ENCODE peak calls at places on chromosomes 11 and 22, in four cellular contexts. One of them, this sample, is unnamed.

GRCh38 chr11:75762885-75763284 is 5.7 kb upstream of the DGAT2 start:
- DNase-seq in heart left ventricle: no peak
- DNase-seq in mammary epithelial cell: no peak
- DNase-seq in lower lobe of right lung: no peak
- DNase-seq in this sample: no peak

GRCh38 chr11:84465040-84465439 is 1162.1 kb downstream of the DLG2 start:
- DNase-seq in heart left ventricle: no peak
- DNase-seq in mammary epithelial cell: no peak
- DNase-seq in lower lobe of right lung: no peak
- DNase-seq in this sample: peak

GRCh38 chr11:57527056-57527631 is 3.4 kb downstream of the TIMM10 start:
- DNase-seq in heart left ventricle: peak
- DNase-seq in mammary epithelial cell: peak
- DNase-seq in lower lobe of right lung: peak
- DNase-seq in this sample: peak

GRCh38 chr11:130313383-130314183 is 1.1 kb downstream of the ZBTB44 start:
- DNase-seq in heart left ventricle: no peak
- DNase-seq in mammary epithelial cell: peak
- DNase-seq in lower lobe of right lung: no peak
- DNase-seq in this sample: no peak

GRCh38 chr11:9787981-9788521 is 124.2 kb downstream of the SWAP70 start:
- DNase-seq in heart left ventricle: no peak
- DNase-seq in mammary epithelial cell: peak
- DNase-seq in lower lobe of right lung: no peak
- DNase-seq in this sample: no peak

GRCh38 chr22:26527167-26527566 is 14.9 kb upstream of the TFIP11 start:
- DNase-seq in heart left ventricle: no peak
- DNase-seq in mammary epithelial cell: no peak
- DNase-seq in lower lobe of right lung: no peak
- DNase-seq in this sample: no peak

GRCh38 chr11:95385577-95385976 is 154.6 kb upstream of the SESN3 start:
- DNase-seq in heart left ventricle: no peak
- DNase-seq in mammary epithelial cell: no peak
- DNase-seq in lower lobe of right lung: no peak
- DNase-seq in this sample: no peak

GRCh38 chr11:117883063-117883462 is 6.6 kb upstream of the FXYD6 start:
- DNase-seq in heart left ventricle: no peak
- DNase-seq in mammary epithelial cell: no peak
- DNase-seq in lower lobe of right lung: no peak
- DNase-seq in this sample: no peak

GRCh38 chr22:35437038-35437437 is 37.1 kb downstream of the MCM5 start:
- DNase-seq in heart left ventricle: no peak
- DNase-seq in mammary epithelial cell: no peak
- DNase-seq in lower lobe of right lung: no peak
- DNase-seq in this sample: no peak

DNA sequence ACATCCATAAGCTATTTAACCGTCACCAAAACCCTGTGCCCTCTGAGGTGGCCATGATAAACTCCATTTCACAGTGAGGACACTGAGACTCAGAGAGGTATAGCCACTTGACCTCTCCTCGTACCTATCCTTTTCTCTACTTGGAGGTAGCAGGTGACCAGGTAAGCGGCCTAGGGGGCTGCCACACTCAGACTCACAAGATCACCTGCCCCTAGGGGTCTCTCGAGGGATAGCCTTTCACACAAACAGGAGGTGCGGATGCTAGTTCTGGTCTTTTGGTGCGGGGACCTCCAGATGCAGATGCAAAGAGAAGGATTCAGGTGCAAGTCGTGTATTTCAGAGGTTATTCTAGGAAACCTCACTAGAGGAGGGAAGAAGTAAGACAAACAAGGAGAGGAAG is 14.6 kb downstream of the MS4A18 start:
- DNase-seq in heart left ventricle: no peak
- DNase-seq in mammary epithelial cell: no peak
- DNase-seq in lower lobe of right lung: no peak
- DNase-seq in this sample: no peak
- TF ChIP-seq CTCF in heart left ventricle: no peak
- TF ChIP-seq CTCF in mammary epithelial cell: no peak
- TF ChIP-seq CTCF in lower lobe of right lung: no peak
- TF ChIP-seq CTCF in this sample: no peak

GRCh38 chr11:33742249-33742851 is 6.1 kb upstream of the CD59 start:
- DNase-seq in heart left ventricle: no peak
- DNase-seq in mammary epithelial cell: no peak
- DNase-seq in lower lobe of right lung: no peak
- DNase-seq in this sample: no peak
- TF ChIP-seq CTCF in heart left ventricle: peak
- TF ChIP-seq CTCF in mammary epithelial cell: peak
- TF ChIP-seq CTCF in lower lobe of right lung: peak
- TF ChIP-seq CTCF in this sample: peak

GRCh38 chr22:37636186-37636948 is 3.1 kb upstream of the SH3BP1 start:
- DNase-seq in heart left ventricle: no peak
- DNase-seq in mammary epithelial cell: no peak
- DNase-seq in lower lobe of right lung: no peak
- DNase-seq in this sample: no peak
- TF ChIP-seq CTCF in heart left ventricle: no peak
- TF ChIP-seq CTCF in mammary epithelial cell: no peak
- TF ChIP-seq CTCF in lower lobe of right lung: no peak
- TF ChIP-seq CTCF in this sample: no peak

GRCh38 chr11:15594607-15595006 is 479.9 kb downstream of the INSC start:
- DNase-seq in heart left ventricle: no peak
- DNase-seq in mammary epithelial cell: no peak
- DNase-seq in lower lobe of right lung: no peak
- DNase-seq in this sample: no peak
- TF ChIP-seq CTCF in heart left ventricle: no peak
- TF ChIP-seq CTCF in mammary epithelial cell: no peak
- TF ChIP-seq CTCF in lower lobe of right lung: no peak
- TF ChIP-seq CTCF in this sample: no peak

DNA sequence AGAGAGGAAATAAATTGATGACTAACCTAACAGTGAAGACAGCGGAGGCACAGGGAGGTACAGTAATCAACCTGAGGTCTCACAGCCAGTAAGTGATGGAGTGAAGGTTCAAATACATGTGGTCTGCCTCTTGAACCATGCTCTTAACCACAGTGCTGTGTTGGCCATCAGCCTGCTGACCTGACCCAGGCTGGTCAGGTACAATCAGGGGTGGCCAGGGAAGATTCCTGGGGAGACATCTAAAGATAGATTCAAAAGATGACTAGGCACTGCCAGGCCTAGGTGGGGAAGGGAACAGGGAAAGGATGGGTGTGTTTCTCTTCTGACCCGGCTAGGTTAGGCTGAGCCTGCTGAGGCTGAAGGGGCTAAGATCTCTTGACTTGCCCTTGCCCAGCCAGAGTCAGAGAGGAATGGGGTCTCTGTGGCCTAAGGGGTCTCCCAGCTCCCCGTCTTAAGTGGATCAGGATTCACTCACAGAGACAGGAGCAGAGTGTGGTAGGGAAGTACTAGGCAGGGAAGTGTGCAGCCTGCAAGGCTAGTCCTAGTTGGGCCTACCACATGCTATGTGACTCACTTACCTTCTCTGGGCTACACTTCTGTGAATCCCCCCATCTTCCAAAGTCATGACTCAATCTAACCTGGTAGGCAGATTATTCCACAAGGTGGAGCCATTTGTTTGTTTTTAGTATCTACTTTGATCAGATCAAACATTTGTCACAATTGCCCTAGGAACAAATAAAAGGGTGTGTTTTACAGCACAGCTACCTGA is 10.4 kb upstream of the SREBF2 start:
- DNase-seq in heart left ventricle: no peak
- DNase-seq in mammary epithelial cell: peak
- DNase-seq in lower lobe of right lung: no peak
- DNase-seq in this sample: no peak
- TF ChIP-seq CTCF in heart left ventricle: peak
- TF ChIP-seq CTCF in mammary epithelial cell: peak
- TF ChIP-seq CTCF in lower lobe of right lung: peak
- TF ChIP-seq CTCF in this sample: peak

This sample was measured in adrenal gland.